ENCODE peak calls at places on chromosomes 16 and 17, in six cellular contexts. Y is ovary; V is GM12865; A is A673; I is CD4-positive, alpha-beta T cell; W is cardiac muscle cell. J is an unnamed sample.

GRCh38 chr16:29770250-29770929 is 7.7 kb upstream of the ZG16 start:
- DNase-seq in Y (no peak), V (no peak), A (no peak), I (no peak), W (no peak), J (no peak)

GRCh38 chr17:72332367-72332766 is 211.5 kb downstream of the SOX9 start:
- DNase-seq in Y (no peak), V (peak), A (no peak), I (no peak), W (no peak), J (no peak)

GRCh38 chr17:61583242-61583641 is 7.8 kb downstream of the NACA2 start:
- DNase-seq in Y (no peak), V (peak), A (peak), I (no peak), W (peak), J (no peak)

GRCh38 chr16:23125277-23125676 is 24.0 kb downstream of the USP31 start:
- DNase-seq in Y (no peak), V (no peak), A (no peak), I (no peak), W (no peak), J (no peak)

GRCh38 chr16:9126609-9127008 is 35.2 kb downstream of the HAPSTR1 start:
- DNase-seq in Y (no peak), V (no peak), A (no peak), I (no peak), W (no peak), J (no peak)

GRCh38 chr16:30342751-30343490 is 12.2 kb downstream of the CD2BP2 start:
- DNase-seq in Y (no peak), V (no peak), A (no peak), I (no peak), W (no peak), J (peak)

GRCh38 chr16:73154063-73154870 is 106.3 kb upstream of the ZFHX3 start:
- DNase-seq in Y (no peak), V (no peak), A (no peak), I (no peak), W (no peak), J (no peak)

GRCh38 chr16:55222436-55222835 is 101.6 kb upstream of the IRX6 start:
- DNase-seq in Y (no peak), V (no peak), A (no peak), I (no peak), W (no peak), J (no peak)

GRCh38 chr17:2700031-2700490 is 11.5 kb downstream of the CLUH start:
- DNase-seq in Y (peak), V (no peak), A (no peak), I (no peak), W (no peak), J (no peak)

GRCh38 chr16:4640572-4641305 is 16.1 kb downstream of the MGRN1 start:
- DNase-seq in Y (no peak), V (no peak), A (no peak), I (no peak), W (no peak), J (no peak)

GRCh38 chr17:41118721-41119120 is 548 bp upstream of the KRTAP4-11 start:
- DNase-seq in Y (no peak), V (no peak), A (no peak), I (no peak), W (no peak), J (no peak)

GRCh38 chr16:919658-920631 is 50.8 kb downstream of the LMF1 start:
- DNase-seq in Y (no peak), V (no peak), A (no peak), I (no peak), W (no peak), J (no peak)

GRCh38 chr17:75830168-75831031 is 13.8 kb downstream of the UNC13D start:
- DNase-seq in Y (no peak), V (no peak), A (peak), I (no peak), W (peak), J (no peak)

GRCh38 chr17:42179911-42180410 is 981 bp downstream of the KCNH4 start:
- DNase-seq in Y (peak), V (peak), A (peak), I (no peak), W (peak), J (peak)

GRCh38 chr16:24906199-24906808 is 60.5 kb downstream of the SLC5A11 start:
- DNase-seq in Y (no peak), V (no peak), A (peak), I (no peak), W (no peak), J (no peak)
- TF ChIP-seq CTCF in Y (no peak), V (peak), A (peak), I (peak), W (peak), J (peak)

GRCh38 chr16:16041196-16041892 is 91.9 kb downstream of the ABCC1 start:
- DNase-seq in Y (no peak), V (no peak), A (no peak), I (no peak), W (no peak), J (no peak)

GRCh38 chr16:16037521-16037920 is 88.1 kb downstream of the ABCC1 start:
- DNase-seq in Y (no peak), V (no peak), A (no peak), I (no peak), W (no peak), J (no peak)

GRCh38 chr16:16038950-16039349 is 89.5 kb downstream of the ABCC1 start:
- DNase-seq in Y (no peak), V (peak), A (no peak), I (no peak), W (no peak), J (no peak)

GRCh38 chr16:16036359-16036792 is 87.0 kb downstream of the ABCC1 start:
- DNase-seq in Y (no peak), V (no peak), A (no peak), I (no peak), W (no peak), J (no peak)

DNA sequence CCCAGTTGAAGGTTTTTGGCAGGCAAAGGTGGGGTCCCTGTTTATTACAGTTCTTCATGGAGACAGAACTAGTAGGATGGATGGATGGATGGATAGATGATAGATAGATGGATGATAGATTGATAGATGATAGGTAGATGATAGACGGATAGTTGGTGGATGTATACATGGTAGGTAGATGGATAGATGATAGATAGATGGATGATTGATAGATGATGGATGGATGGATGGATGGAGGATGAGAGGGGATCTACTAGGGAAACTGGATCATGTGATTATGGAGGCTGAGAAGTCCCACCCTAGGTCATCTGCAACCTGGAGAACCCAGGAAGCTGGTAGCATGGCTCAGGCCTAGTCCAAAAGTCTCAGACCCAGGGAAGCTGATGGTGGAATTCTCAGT is 88.6 kb downstream of the ABCC1 start:
- DNase-seq in Y (no peak), V (no peak), A (no peak), I (no peak), W (no peak), J (no peak)
- TF ChIP-seq CTCF in Y (no peak), V (no peak), A (no peak), I (no peak), W (no peak), J (no peak)

GRCh38 chr17:78716814-78717393 is 65.2 kb downstream of the CYTH1 start:
- DNase-seq in Y (peak), V (peak), A (peak), I (no peak), W (no peak), J (no peak)
- TF ChIP-seq CTCF in Y (no peak), V (no peak), A (no peak), I (no peak), W (no peak), J (no peak)

DNA sequence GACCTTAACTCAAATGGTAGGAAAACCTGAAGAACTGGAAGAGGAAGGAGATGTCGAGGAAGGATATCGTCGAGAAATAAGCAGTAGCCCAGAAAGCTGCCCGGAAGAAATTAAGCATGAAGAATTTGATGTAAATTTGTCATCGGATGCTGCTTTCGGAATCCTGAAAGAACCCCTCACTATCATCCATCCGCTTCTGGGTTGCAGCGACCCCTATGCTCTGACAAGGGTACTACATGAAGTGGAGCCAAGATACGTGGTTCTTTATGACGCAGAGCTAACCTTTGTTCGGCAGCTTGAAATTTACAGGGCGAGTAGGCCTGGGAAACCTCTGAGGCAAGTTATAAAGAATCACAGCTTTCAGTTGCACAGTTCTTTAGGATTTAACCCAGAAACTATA is 15.5 kb downstream of the ERCC4 start:
- DNase-seq in Y (no peak), V (no peak), A (peak), I (no peak), W (no peak), J (no peak)
- TF ChIP-seq CTCF in Y (no peak), V (peak), A (peak), I (peak), W (peak), J (peak)

GRCh38 chr16:79047337-79047736 is 553.2 kb downstream of the MAF start:
- DNase-seq in Y (no peak), V (peak), A (peak), I (no peak), W (no peak), J (no peak)
- TF ChIP-seq CTCF in Y (no peak), V (peak), A (peak), I (peak), W (no peak), J (peak)

GRCh38 chr16:2208772-2209171 is 1.9 kb downstream of the BRICD5 start:
- DNase-seq in Y (no peak), V (no peak), A (no peak), I (no peak), W (no peak), J (no peak)

GRCh38 chr16:2210386-2211365 is at the start of gene BRICD5:
- DNase-seq in Y (no peak), V (no peak), A (no peak), I (no peak), W (peak), J (no peak)

GRCh38 chr16:2209258-2210008 is 1.2 kb downstream of the BRICD5 start:
- DNase-seq in Y (no peak), V (no peak), A (no peak), I (no peak), W (no peak), J (no peak)

GRCh38 chr16:2208308-2208707 is 2.4 kb downstream of the BRICD5 start:
- DNase-seq in Y (no peak), V (no peak), A (no peak), I (no peak), W (no peak), J (no peak)

GRCh38 chr16:2210009-2210332 is 692 bp downstream of the BRICD5 start:
- DNase-seq in Y (no peak), V (no peak), A (no peak), I (no peak), W (no peak), J (no peak)
- TF ChIP-seq CTCF in Y (no peak), V (no peak), A (no peak), I (no peak), W (no peak), J (no peak)

GRCh38 chr16:64638804-64639203 is 483.1 kb downstream of the CDH11 start:
- DNase-seq in Y (no peak), V (no peak), A (no peak), I (no peak), W (no peak), J (no peak)

DNA sequence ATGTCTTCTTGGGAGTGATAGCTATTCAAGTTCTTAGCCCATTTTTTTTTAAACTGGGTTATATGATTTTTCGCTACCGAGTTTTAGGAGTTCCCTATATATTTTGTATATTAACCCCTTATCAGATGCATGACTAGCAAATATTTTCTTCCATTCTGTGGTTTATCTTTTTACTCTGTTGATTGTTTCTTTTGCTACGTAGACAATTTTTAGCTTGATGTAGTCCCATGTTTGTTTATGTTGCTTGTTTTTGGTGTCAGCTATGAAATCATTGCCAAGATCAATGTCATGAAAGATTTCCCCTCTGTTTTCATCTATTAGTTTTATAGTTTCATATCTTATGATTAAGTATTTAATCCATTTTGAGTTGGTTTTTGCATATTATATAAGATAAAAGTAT is 480.5 kb downstream of the CDH11 start:
- DNase-seq in Y (no peak), V (no peak), A (no peak), I (no peak), W (no peak), J (no peak)
- TF ChIP-seq CTCF in Y (no peak), V (no peak), A (no peak), I (no peak), W (no peak), J (no peak)

GRCh38 chr17:17495448-17496188 is 577 bp downstream of the RASD1 start:
- DNase-seq in Y (peak), V (peak), A (peak), I (peak), W (peak), J (no peak)

GRCh38 chr17:17497065-17497844 is 1.1 kb upstream of the RASD1 start:
- DNase-seq in Y (peak), V (no peak), A (no peak), I (no peak), W (no peak), J (no peak)

GRCh38 chr17:17494499-17495447 is 1.4 kb downstream of the RASD1 start:
- DNase-seq in Y (peak), V (peak), A (peak), I (peak), W (peak), J (no peak)

GRCh38 chr17:17497845-17498520 is 1.8 kb upstream of the RASD1 start:
- DNase-seq in Y (no peak), V (no peak), A (no peak), I (no peak), W (no peak), J (no peak)

GRCh38 chr17:17496189-17497064 is at the start of gene RASD1:
- DNase-seq in Y (peak), V (peak), A (peak), I (peak), W (peak), J (peak)
- TF ChIP-seq CTCF in Y (peak), V (peak), A (peak), I (peak), W (peak), J (peak)

J was measured in mesothelial cell of epicardium.